ENCODE peak calls at places on chromosomes 13 and 19, in seven cellular contexts. D is CD8-positive, alpha-beta T cell; B is AG04450; E is mucosa of descending colon; O is PC-3; H is heart right ventricle; J is upper lobe of right lung. A is an unnamed sample. For H3K9me3, the result is how much of the 10 kb centered on the place peaks cover.

GRCh38 chr13:75869981-75870380 is 233.9 kb downstream of the LMO7 start:
- DNase-seq in D (no peak), B (no peak), E (no peak), O (no peak), H (no peak), J (no peak), A (no peak)

GRCh38 chr13:42102961-42103688 is 54.7 kb downstream of the DGKH start:
- DNase-seq in D (no peak), B (no peak), E (no peak), O (peak), H (no peak), J (no peak), A (no peak)

GRCh38 chr13:99431927-99432636 is 69.2 kb upstream of the TM9SF2 start:
- DNase-seq in D (no peak), B (no peak), E (no peak), O (no peak), H (no peak), J (no peak), A (no peak)

GRCh38 chr19:42033413-42033812 is 36.6 kb downstream of the GRIK5 start:
- DNase-seq in D (no peak), B (no peak), E (no peak), O (no peak), H (no peak), J (no peak), A (no peak)

GRCh38 chr19:5624741-5625140 is 1.9 kb downstream of the SAFB start:
- DNase-seq in D (no peak), B (no peak), E (no peak), O (no peak), H (no peak), J (no peak), A (no peak)

GRCh38 chr13:52804202-52804641 is 44.2 kb downstream of the PCDH8 start:
- DNase-seq in D (no peak), B (no peak), E (no peak), O (no peak), H (no peak), J (no peak), A (peak)

GRCh38 chr13:93345061-93345460 is 118.5 kb downstream of the GPC6 start:
- DNase-seq in D (no peak), B (no peak), E (no peak), O (no peak), H (no peak), J (no peak), A (no peak)

GRCh38 chr19:33501957-33502356 is 19.6 kb downstream of the PEPD start:
- DNase-seq in D (no peak), B (no peak), E (no peak), O (no peak), H (no peak), J (no peak), A (no peak)

GRCh38 chr19:54507824-54508223 is 5.2 kb downstream of the LAIR2 start:
- DNase-seq in D (no peak), B (no peak), E (no peak), O (no peak), H (no peak), J (no peak), A (no peak)

GRCh38 chr13:93788456-93788855 is 561.8 kb downstream of the GPC6 start:
- DNase-seq in D (no peak), B (no peak), E (no peak), O (peak), H (no peak), J (no peak), A (no peak)

GRCh38 chr19:32387701-32388392 is 17.7 kb upstream of the DPY19L3 start:
- DNase-seq in D (no peak), B (no peak), E (peak), O (peak), H (no peak), J (no peak), A (peak)

GRCh38 chr13:28564030-28564429 is 69.1 kb upstream of the FLT1 start:
- DNase-seq in D (no peak), B (no peak), E (peak), O (peak), H (no peak), J (peak), A (no peak)

GRCh38 chr19:49142866-49143335 is 12.3 kb downstream of the HRC start:
- DNase-seq in D (no peak), B (peak), E (peak), O (peak), H (peak), J (peak), A (peak)

GRCh38 chr19:18418725-18419194 is 438 bp upstream of the SSBP4 start:
- DNase-seq in D (no peak), B (no peak), E (peak), O (no peak), H (peak), J (peak), A (no peak)

GRCh38 chr13:111179908-111180756 is 65.0 kb downstream of the ARHGEF7 start:
- DNase-seq in D (no peak), B (no peak), E (no peak), O (no peak), H (no peak), J (no peak), A (no peak)

GRCh38 chr19:47023448-47023794 is 3.8 kb downstream of the NPAS1 start:
- DNase-seq in D (no peak), B (no peak), E (no peak), O (no peak), H (no peak), J (no peak), A (no peak)

GRCh38 chr13:27293873-27294515 is 23.4 kb downstream of the RASL11A start:
- DNase-seq in D (no peak), B (no peak), E (no peak), O (no peak), H (no peak), J (no peak), A (no peak)

GRCh38 chr13:80742027-80742426 is 401.1 kb upstream of the SPRY2 start:
- DNase-seq in D (no peak), B (no peak), E (no peak), O (no peak), H (no peak), J (no peak), A (peak)

GRCh38 chr19:50377517-50377916 is 1.3 kb downstream of the NR1H2 start:
- DNase-seq in D (no peak), B (no peak), E (no peak), O (no peak), H (no peak), J (no peak), A (no peak)

GRCh38 chr19:19997656-19998268 is 41.5 kb downstream of the ZNF682 start:
- DNase-seq in D (no peak), B (no peak), E (no peak), O (no peak), H (peak), J (no peak), A (peak)

GRCh38 chr13:40043759-40044158 is 388.3 kb downstream of the COG6 start:
- DNase-seq in D (no peak), B (no peak), E (no peak), O (no peak), H (no peak), J (no peak), A (no peak)

GRCh38 chr13:47853236-47853635 is 147.8 kb downstream of the SUCLA2 start:
- DNase-seq in D (no peak), B (no peak), E (no peak), O (no peak), H (no peak), J (no peak), A (peak)

GRCh38 chr19:51086153-51086850 is 3.6 kb upstream of the KLK14 start:
- DNase-seq in D (no peak), B (no peak), E (no peak), O (no peak), H (no peak), J (peak), A (no peak)

GRCh38 chr13:41960195-41960699 is 662 bp downstream of the VWA8 start:
- DNase-seq in D (no peak), B (no peak), E (no peak), O (peak), H (peak), J (no peak), A (peak)

GRCh38 chr13:32323912-32324311 is 8.6 kb downstream of the BRCA2 start:
- DNase-seq in D (no peak), B (no peak), E (no peak), O (peak), H (no peak), J (no peak), A (no peak)

GRCh38 chr13:71358218-71358617 is 508.8 kb downstream of the DACH1 start:
- DNase-seq in D (no peak), B (no peak), E (no peak), O (peak), H (no peak), J (no peak), A (no peak)

GRCh38 chr13:95455782-95456181 is 96.7 kb upstream of the CLDN10 start:
- DNase-seq in D (no peak), B (no peak), E (no peak), O (no peak), H (no peak), J (no peak), A (no peak)

GRCh38 chr13:108176685-108177274 is 38.6 kb downstream of the LIG4 start:
- DNase-seq in D (peak), B (no peak), E (no peak), O (peak), H (no peak), J (no peak), A (peak)

GRCh38 chr13:108182652-108183051 is 32.7 kb downstream of the LIG4 start:
- DNase-seq in D (no peak), B (no peak), E (no peak), O (no peak), H (no peak), J (no peak), A (no peak)

GRCh38 chr13:108178105-108178504 is 37.2 kb downstream of the LIG4 start:
- DNase-seq in D (no peak), B (no peak), E (no peak), O (no peak), H (no peak), J (no peak), A (no peak)
- H3K9me3 ChIP-seq in D (under half), B (under half), E (under half), O (under half), H (under half), J (under half), A (under half)

GRCh38 chr13:64723735-64724134 is 2506.4 kb downstream of the PCDH9 start:
- DNase-seq in D (no peak), B (peak), E (no peak), O (peak), H (no peak), J (no peak), A (peak)
- H3K9me3 ChIP-seq in D (under half), B (under half), E (under half), O (under half), H (under half), J (under half), A (under half)

DNA sequence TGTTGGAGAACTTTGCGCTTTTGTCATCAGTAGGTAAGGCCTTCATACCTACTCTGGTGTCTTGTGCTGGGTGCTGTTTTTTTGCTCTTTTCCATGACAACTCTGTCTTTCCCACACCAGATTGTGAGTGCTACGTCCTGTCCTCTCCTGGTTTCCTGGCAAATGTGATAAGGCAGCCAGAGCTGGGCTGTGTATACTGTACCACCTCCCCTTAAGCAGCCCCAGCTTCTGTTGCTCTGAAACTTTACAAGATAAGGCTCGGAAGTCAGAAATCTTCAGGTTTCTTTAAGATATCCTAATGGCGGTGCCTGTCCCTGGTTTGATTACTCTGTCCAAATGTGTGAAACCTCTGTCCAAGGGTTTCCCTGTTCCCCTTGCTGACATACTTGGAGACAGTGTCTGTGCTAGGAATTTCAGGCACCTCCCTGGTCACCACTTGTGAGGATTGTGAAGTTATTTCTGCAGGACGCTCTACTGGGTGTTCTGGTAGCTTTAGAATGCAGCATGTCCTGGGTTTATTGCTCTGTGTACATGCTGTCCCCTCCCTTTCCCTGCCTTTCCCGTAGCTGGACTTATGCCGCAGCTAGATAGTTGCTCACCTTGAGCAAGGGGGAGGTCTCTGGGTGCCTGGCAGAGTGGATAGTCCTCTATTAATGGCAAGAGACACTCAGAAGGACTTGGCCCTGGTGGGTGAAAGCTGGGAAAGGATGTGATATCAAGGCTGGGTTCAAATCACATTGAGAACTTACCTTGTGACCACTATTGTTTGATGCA is 7.0 kb downstream of the ZNF749 start:
- DNase-seq in D (no peak), B (no peak), E (no peak), O (no peak), H (no peak), J (no peak), A (no peak)
- H3K9me3 ChIP-seq in D (under half), B (half or more), E (half or more), O (under half), H (under half), J (under half), A (under half)

GRCh38 chr19:44280916-44281315 is 21.2 kb downstream of the ZNF233 start:
- DNase-seq in D (no peak), B (no peak), E (no peak), O (no peak), H (no peak), J (no peak), A (no peak)
- H3K9me3 ChIP-seq in D (under half), B (under half), E (half or more), O (under half), H (under half), J (half or more), A (under half)

GRCh38 chr19:3415695-3416094 is 49.3 kb downstream of the NFIC start:
- DNase-seq in D (no peak), B (no peak), E (no peak), O (no peak), H (no peak), J (no peak), A (no peak)
- H3K9me3 ChIP-seq in D (under half), B (under half), E (under half), O (under half), H (under half), J (under half), A (under half)

DNA sequence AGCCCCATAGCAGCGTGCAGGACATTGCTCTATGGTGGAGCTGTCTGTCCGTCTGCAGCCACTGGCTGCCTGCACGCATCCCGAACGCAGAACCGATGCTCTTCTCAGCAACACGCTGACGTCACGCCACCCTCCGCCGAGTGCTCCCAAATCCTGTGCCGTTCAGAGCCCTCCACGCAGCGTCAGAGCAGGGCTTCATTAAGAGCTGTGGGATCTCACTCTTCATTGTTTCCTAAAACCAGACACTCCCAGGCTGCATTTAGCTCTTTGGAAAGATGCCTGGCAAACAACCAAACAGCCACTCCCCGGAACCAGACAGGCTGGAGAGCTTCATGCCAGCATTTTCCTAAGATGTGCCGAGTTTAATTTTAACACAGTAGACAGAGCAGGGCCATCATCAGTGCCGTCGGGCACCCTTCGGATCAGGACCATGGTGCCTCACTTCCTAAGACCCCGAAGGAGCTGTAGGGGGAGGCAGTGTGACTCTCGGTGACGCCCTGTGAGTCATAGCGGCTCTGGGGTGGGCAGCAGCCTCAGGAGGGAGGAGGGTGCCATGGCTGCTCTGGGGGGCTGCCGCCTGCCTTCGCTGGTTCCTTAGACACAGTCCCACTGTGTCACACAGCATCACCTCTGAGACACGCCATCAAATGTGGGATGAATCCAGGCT is 131.5 kb upstream of the MCF2L start:
- DNase-seq in D (no peak), B (no peak), E (no peak), O (no peak), H (peak), J (no peak), A (peak)
- H3K9me3 ChIP-seq in D (under half), B (under half), E (under half), O (under half), H (under half), J (under half), A (under half)

GRCh38 chr19:36508325-36508724 is 19.0 kb upstream of the ZNF566 start:
- DNase-seq in D (no peak), B (no peak), E (no peak), O (no peak), H (no peak), J (no peak), A (no peak)
- H3K9me3 ChIP-seq in D (under half), B (half or more), E (half or more), O (under half), H (under half), J (half or more), A (under half)

GRCh38 chr19:8924283-8924682 is 85.9 kb downstream of the MUC16 start:
- DNase-seq in D (no peak), B (no peak), E (no peak), O (no peak), H (no peak), J (no peak), A (no peak)

GRCh38 chr19:8926341-8926740 is 83.9 kb downstream of the MUC16 start:
- DNase-seq in D (no peak), B (no peak), E (no peak), O (peak), H (no peak), J (no peak), A (no peak)

GRCh38 chr19:8922591-8922990 is 87.6 kb downstream of the MUC16 start:
- DNase-seq in D (no peak), B (no peak), E (no peak), O (no peak), H (no peak), J (no peak), A (no peak)
- H3K9me3 ChIP-seq in D (under half), B (under half), E (under half), O (under half), H (under half), J (under half), A (under half)

A was measured in cardiac muscle cell.